ENCODE peak calls at places on chromosomes 16 and 17, in ten cellular contexts. L, F, C, H, E, N, I, V, S and M are unnamed samples.

GRCh38 chr17:66203274-66204015 is 11.5 kb upstream of the CEP112 start:
- DNase-seq in L (no peak), F (no peak), C (no peak), H (no peak), E (no peak), N (no peak), I (no peak), V (no peak), S (no peak), M (no peak)

GRCh38 chr17:6721744-6722143 is 8.6 kb upstream of the SLC13A5 start:
- DNase-seq in L (no peak), F (no peak), C (no peak), H (no peak), E (no peak), N (no peak), I (no peak), V (no peak), S (no peak), M (no peak)

GRCh38 chr16:83588070-83588469 is 219.7 kb upstream of the HSBP1 start:
- DNase-seq in L (no peak), F (no peak), C (no peak), H (no peak), E (no peak), N (no peak), I (no peak), V (no peak), S (no peak), M (no peak)

GRCh38 chr16:85900031-85900792 is 1.2 kb downstream of the IRF8 start:
- DNase-seq in L (peak), F (no peak), C (no peak), H (no peak), E (no peak), N (no peak), I (no peak), V (no peak), S (no peak), M (no peak)

GRCh38 chr17:65166785-65167184 is 29.6 kb downstream of the RGS9 start:
- DNase-seq in L (no peak), F (no peak), C (no peak), H (no peak), E (peak), N (no peak), I (no peak), V (no peak), S (no peak), M (no peak)

GRCh38 chr17:79798296-79799173 is 1.7 kb upstream of the CBX8 start:
- DNase-seq in L (no peak), F (no peak), C (no peak), H (no peak), E (no peak), N (no peak), I (no peak), V (no peak), S (no peak), M (no peak)

GRCh38 chr17:49090885-49091594 is 41.5 kb upstream of the B4GALNT2 start:
- DNase-seq in L (no peak), F (no peak), C (no peak), H (no peak), E (no peak), N (no peak), I (no peak), V (no peak), S (no peak), M (no peak)

GRCh38 chr16:4262303-4262835 is 10.5 kb downstream of the TFAP4 start:
- DNase-seq in L (no peak), F (no peak), C (no peak), H (no peak), E (no peak), N (no peak), I (no peak), V (no peak), S (no peak), M (no peak)

GRCh38 chr17:62791235-62792121 is 16.6 kb downstream of the MARCHF10 start:
- DNase-seq in L (no peak), F (no peak), C (no peak), H (no peak), E (no peak), N (no peak), I (no peak), V (no peak), S (peak), M (no peak)

GRCh38 chr16:4057439-4057877 is 58.8 kb downstream of the ADCY9 start:
- DNase-seq in L (no peak), F (no peak), C (peak), H (no peak), E (no peak), N (no peak), I (no peak), V (no peak), S (no peak), M (no peak)

GRCh38 chr17:73336613-73337400 is 25.0 kb upstream of the CDC42EP4 start:
- DNase-seq in L (no peak), F (no peak), C (no peak), H (no peak), E (no peak), N (no peak), I (no peak), V (no peak), S (no peak), M (no peak)

GRCh38 chr17:77125432-77125901 is 15.3 kb upstream of the SEC14L1 start:
- DNase-seq in L (no peak), F (no peak), C (no peak), H (no peak), E (no peak), N (no peak), I (no peak), V (no peak), S (peak), M (peak)

GRCh38 chr16:11245988-11246387 is 10.0 kb downstream of the SOCS1 start:
- DNase-seq in L (no peak), F (no peak), C (no peak), H (no peak), E (no peak), N (no peak), I (no peak), V (no peak), S (no peak), M (no peak)

GRCh38 chr17:42845918-42846593 is 1.7 kb downstream of the AOC2 start:
- DNase-seq in L (no peak), F (no peak), C (no peak), H (no peak), E (no peak), N (no peak), I (no peak), V (no peak), S (no peak), M (peak)

GRCh38 chr17:71163121-71163812 is 957.6 kb upstream of the SOX9 start:
- DNase-seq in L (peak), F (no peak), C (peak), H (no peak), E (peak), N (no peak), I (no peak), V (no peak), S (no peak), M (no peak)

GRCh38 chr16:72101195-72101594 is 7.5 kb downstream of the DHX38 start:
- DNase-seq in L (no peak), F (no peak), C (no peak), H (no peak), E (peak), N (no peak), I (no peak), V (no peak), S (no peak), M (no peak)

GRCh38 chr17:60390881-60391418 is 983 bp downstream of the USP32 start:
- DNase-seq in L (peak), F (no peak), C (peak), H (peak), E (peak), N (peak), I (peak), V (no peak), S (peak), M (no peak)

GRCh38 chr16:79707867-79708266 is 107.3 kb upstream of the MAF start:
- DNase-seq in L (peak), F (no peak), C (no peak), H (no peak), E (peak), N (peak), I (peak), V (no peak), S (no peak), M (no peak)

GRCh38 chr17:29376667-29377268 is 13.4 kb upstream of the TAOK1 start:
- DNase-seq in L (no peak), F (no peak), C (peak), H (no peak), E (peak), N (no peak), I (no peak), V (no peak), S (peak), M (peak)

GRCh38 chr17:7133424-7133823 is 18.8 kb upstream of the ASGR2 start:
- DNase-seq in L (no peak), F (peak), C (no peak), H (peak), E (peak), N (no peak), I (no peak), V (no peak), S (peak), M (no peak)

GRCh38 chr17:36583787-36584186 is 7.9 kb upstream of the DHRS11 start:
- DNase-seq in L (no peak), F (no peak), C (no peak), H (no peak), E (no peak), N (no peak), I (no peak), V (no peak), S (no peak), M (no peak)

GRCh38 chr17:82769041-82769440 is 17.2 kb downstream of the TBCD start:
- DNase-seq in L (no peak), F (no peak), C (no peak), H (no peak), E (no peak), N (no peak), I (no peak), V (no peak), S (no peak), M (no peak)

DNA sequence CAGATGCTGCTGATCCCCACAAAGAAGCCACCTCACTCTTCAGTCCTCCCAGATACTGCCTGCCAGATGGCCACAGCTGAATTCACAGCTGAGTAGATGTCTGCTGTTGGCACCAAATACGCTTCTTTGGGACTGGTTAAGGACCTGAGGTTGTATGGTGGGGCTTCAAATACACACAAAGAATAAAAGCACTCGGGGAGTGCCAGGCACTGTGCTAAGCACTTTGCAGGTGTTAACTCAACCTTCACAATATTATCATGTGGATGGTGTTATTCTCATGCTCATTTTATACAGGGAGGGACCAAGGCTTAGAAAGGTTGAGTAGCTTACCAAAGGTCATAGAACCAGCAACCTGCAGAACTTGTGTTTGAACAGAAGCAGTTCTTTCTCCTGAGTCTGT is 298.2 kb downstream of the CDH11 start:
- DNase-seq in L (no peak), F (no peak), C (no peak), H (no peak), E (no peak), N (no peak), I (no peak), V (no peak), S (no peak), M (no peak)
- TF ChIP-seq POLR2A in L (no peak), F (no peak), C (no peak), H (no peak), E (no peak), N (no peak), I (no peak), V (no peak), S (no peak), M (no peak)

GRCh38 chr16:68022728-68023537 is at the start of the genes DDX28 and DUS2:
- DNase-seq in L (peak), F (peak), C (peak), H (peak), E (peak), N (peak), I (peak), V (peak), S (peak), M (peak)
- TF ChIP-seq POLR2A in L (no peak), F (peak), C (no peak), H (peak), E (peak), N (no peak), I (peak), V (peak), S (peak), M (peak)

GRCh38 chr17:78214706-78215061 is 631 bp downstream of the BIRC5 start:
- DNase-seq in L (no peak), F (no peak), C (no peak), H (no peak), E (no peak), N (no peak), I (no peak), V (no peak), S (no peak), M (no peak)

GRCh38 chr17:78210111-78210510 is 3.9 kb upstream of the BIRC5 start:
- DNase-seq in L (no peak), F (no peak), C (no peak), H (no peak), E (no peak), N (no peak), I (no peak), V (no peak), S (no peak), M (no peak)

GRCh38 chr17:78219396-78220150 is 5.5 kb downstream of the BIRC5 start:
- DNase-seq in L (no peak), F (no peak), C (no peak), H (no peak), E (no peak), N (no peak), I (no peak), V (no peak), S (no peak), M (no peak)

GRCh38 chr17:78211032-78211431 is 3.0 kb upstream of the BIRC5 start:
- DNase-seq in L (no peak), F (no peak), C (no peak), H (no peak), E (no peak), N (no peak), I (no peak), V (no peak), S (no peak), M (no peak)

DNA sequence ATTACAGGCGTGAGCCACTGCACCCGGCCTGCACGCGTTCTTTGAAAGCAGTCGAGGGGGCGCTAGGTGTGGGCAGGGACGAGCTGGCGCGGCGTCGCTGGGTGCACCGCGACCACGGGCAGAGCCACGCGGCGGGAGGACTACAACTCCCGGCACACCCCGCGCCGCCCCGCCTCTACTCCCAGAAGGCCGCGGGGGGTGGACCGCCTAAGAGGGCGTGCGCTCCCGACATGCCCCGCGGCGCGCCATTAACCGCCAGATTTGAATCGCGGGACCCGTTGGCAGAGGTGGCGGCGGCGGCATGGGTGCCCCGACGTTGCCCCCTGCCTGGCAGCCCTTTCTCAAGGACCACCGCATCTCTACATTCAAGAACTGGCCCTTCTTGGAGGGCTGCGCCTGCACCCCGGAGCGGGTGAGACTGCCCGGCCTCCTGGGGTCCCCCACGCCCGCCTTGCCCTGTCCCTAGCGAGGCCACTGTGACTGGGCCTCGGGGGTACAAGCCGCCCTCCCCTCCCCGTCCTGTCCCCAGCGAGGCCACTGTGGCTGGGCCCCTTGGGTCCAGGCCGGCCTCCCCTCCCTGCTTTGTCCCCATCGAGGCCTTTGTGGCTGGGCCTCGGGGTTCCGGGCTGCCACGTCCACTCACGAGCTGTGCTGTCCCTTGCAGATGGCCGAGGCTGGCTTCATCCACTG is at the start of gene BIRC5:
- DNase-seq in L (peak), F (peak), C (peak), H (peak), E (peak), N (peak), I (peak), V (peak), S (peak), M (peak)
- TF ChIP-seq POLR2A in L (no peak), F (peak), C (no peak), H (no peak), E (no peak), N (no peak), I (no peak), V (no peak), S (peak), M (peak)

DNA sequence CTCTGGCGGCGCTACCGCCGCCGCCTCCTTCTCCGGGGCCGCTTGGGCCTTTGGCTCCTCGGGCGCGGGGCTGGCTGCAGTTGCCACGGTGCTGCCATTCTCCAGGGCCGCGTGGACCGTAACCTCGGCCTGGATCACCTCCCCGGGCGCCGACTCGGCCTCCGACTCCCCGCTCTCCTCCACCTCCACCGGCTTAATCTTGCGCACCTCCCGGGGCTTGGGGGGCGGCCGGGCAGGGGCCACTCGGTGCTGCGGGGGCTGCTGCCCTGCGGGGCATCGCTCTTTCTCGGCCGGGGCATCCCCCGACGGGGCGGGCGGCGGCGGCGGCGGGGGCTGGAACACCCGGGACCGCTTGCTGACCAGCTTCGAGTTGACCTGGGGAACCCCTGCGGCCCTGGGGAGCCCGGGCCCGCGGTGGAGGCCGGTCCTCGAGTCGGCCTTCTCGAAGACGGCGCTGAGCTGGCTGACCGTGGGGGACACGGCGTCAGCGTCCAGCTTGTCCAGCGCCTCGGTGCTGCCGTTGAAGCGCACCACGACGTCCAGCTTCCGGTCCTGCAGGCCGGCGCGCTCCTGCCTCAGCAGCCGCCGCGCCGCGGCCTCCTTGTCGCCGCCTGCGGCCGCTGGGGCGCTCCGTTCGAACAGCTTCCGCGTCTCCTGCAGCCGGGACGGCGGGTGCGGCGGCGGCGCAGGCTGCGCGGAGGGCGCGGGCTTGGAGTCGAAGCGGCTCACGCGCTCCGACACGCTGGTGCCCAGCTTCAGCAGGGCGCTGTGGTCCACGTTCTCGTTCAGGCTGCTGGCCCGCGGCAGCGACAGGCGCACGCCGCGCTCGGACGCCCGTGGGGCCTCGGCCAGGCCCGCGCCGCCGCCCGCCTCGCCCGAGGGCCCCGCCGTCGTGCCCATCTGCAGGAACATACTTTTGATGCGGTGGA is 788 bp downstream of the PPP1R9B start:
- DNase-seq in L (peak), F (no peak), C (no peak), H (peak), E (peak), N (no peak), I (no peak), V (no peak), S (peak), M (no peak)
- TF ChIP-seq POLR2A in L (no peak), F (peak), C (no peak), H (no peak), E (peak), N (no peak), I (no peak), V (no peak), S (no peak), M (no peak)

DNA sequence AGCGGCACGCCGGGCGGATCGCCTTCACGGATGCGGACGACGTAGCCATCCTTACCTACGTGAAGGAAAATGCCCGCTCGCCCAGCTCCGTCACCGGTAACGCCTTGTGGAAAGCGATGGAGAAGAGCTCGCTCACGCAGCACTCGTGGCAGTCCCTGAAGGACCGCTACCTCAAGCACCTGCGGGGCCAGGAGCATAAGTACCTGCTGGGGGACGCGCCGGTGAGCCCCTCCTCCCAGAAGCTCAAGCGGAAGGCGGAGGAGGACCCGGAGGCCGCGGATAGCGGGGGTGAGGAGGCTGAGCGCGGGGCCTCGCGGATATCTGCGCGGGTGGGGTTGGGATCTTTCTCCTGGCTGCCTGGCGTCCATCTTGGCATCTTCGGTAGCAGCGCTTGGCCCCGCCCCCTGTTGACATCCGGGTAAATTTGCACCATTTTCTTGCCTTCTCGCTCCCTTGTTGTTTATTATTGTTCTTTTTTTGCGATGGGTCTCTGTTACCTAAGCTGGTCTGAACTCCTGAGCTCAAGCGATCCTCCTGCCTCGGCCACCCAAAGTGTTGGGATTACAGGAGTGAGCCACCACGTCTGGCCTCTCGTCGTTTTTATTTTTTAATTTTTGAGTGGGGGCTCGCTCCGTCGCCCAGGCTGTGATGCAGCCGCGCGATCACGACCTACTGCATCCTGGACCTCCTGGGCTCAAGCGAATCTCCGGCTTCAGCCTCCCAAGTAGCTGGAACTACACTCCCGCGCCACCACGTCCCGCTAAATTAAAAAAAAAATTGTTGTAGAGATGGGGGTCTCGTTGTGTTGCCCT is 898 bp downstream of the TERF2IP start:
- DNase-seq in L (peak), F (no peak), C (peak), H (peak), E (peak), N (peak), I (peak), V (peak), S (peak), M (peak)
- TF ChIP-seq POLR2A in L (no peak), F (peak), C (no peak), H (no peak), E (no peak), N (peak), I (no peak), V (peak), S (no peak), M (peak)

DNA sequence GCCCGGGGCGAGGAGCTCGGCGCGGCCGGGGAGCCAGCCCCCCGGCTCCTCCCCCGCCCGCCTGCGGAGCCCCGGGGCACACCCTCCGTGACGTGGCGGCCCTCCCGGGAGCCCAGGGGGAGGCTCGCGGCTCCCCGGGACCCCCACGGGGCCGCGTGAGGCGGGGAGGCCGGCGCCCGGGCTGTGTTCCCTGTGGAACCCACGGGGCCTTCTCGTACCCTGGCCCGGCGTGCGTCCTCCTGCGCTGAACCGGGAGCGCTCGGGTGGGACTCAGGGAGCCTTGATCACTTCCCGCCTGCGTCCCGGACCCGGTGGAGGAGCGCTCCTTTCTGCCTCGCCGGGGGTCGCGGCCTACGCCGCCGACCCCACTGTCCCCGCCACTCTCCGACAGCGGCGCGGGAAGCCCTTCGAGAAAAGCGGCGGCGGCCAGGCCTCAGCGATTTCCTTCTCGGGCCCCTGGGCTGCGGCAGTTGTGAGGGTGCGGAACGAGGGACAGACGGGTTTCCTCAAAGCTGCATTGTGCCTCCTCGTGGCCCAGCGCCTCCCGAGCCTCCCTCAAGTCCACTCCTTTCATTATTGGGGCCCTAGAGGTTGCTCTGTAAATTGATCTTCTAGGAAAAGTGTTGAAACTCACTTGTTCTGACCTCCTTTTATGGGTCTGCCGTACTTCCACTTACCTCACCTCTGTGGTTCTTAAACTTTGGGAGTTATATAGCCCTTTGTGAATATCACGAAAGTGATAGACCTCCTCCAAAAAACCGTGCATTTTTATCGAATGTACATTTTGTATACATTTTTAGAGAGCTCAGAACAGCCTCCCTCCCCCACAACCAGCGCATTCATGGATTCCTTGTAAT is 597 bp downstream of the LIG3 start:
- DNase-seq in L (peak), F (peak), C (peak), H (peak), E (peak), N (peak), I (peak), V (peak), S (peak), M (peak)
- TF ChIP-seq POLR2A in L (no peak), F (peak), C (no peak), H (peak), E (peak), N (no peak), I (peak), V (peak), S (peak), M (peak)